ENCODE peak calls at places on chromosomes 7 and 10, in nine cellular contexts. E, B, C, Q, F, U, L, I and H are unnamed samples.

GRCh38 chr7:11060883-11061282 is 87.2 kb downstream of the PHF14 start:
- DNase-seq in I (no peak), B (no peak), F (no peak), U (no peak), L (no peak), C (peak), Q (no peak), E (no peak), H (no peak)

GRCh38 chr7:113209449-113210203 is 91.3 kb upstream of the SMIM30 start:
- DNase-seq in F (no peak), B (no peak), U (no peak), C (no peak), L (no peak), E (no peak), Q (no peak), I (no peak), H (no peak)

GRCh38 chr10:78777466-78778256 is 291.1 kb upstream of the ZMIZ1 start:
- DNase-seq in E (no peak), Q (no peak), L (no peak), U (no peak), C (no peak), B (no peak), I (peak), F (no peak), H (no peak)

GRCh38 chr7:47510192-47510591 is 71.7 kb downstream of the TNS3 start:
- DNase-seq in E (no peak), I (no peak), U (no peak), Q (no peak), L (no peak), B (no peak), C (no peak), F (no peak), H (no peak)

GRCh38 chr7:115631782-115632181 is 398.8 kb downstream of the TFEC start:
- DNase-seq in C (no peak), I (no peak), E (no peak), F (no peak), Q (no peak), L (no peak), B (no peak), U (no peak), H (no peak)

GRCh38 chr10:100825946-100826660 is 80.7 kb downstream of the PAX2 start:
- DNase-seq in B (no peak), F (peak), Q (no peak), C (no peak), L (no peak), E (no peak), U (no peak), I (no peak), H (peak)

GRCh38 chr7:74579800-74580685 is 77.5 kb upstream of the GTF2I start:
- DNase-seq in I (no peak), U (no peak), E (no peak), Q (no peak), C (no peak), L (no peak), B (no peak), F (no peak), H (no peak)

GRCh38 chr7:985915-986741 is 3.1 kb downstream of the CYP2W1 start:
- DNase-seq in I (no peak), Q (no peak), B (no peak), E (no peak), F (no peak), U (no peak), C (no peak), L (no peak), H (no peak)

GRCh38 chr10:128062331-128062730 is 63.9 kb downstream of the MKI67 start:
- DNase-seq in E (peak), C (peak), B (no peak), L (no peak), I (peak), F (peak), Q (peak), U (no peak), H (no peak)

GRCh38 chr10:49161411-49161997 is 26.7 kb downstream of the TMEM273 start:
- DNase-seq in C (peak), E (no peak), F (peak), B (no peak), L (no peak), U (no peak), Q (peak), I (no peak), H (no peak)

GRCh38 chr10:102033787-102034186 is 22.2 kb downstream of the ARMH3 start:
- DNase-seq in E (no peak), F (no peak), U (no peak), B (no peak), I (no peak), C (no peak), L (no peak), Q (no peak), H (no peak)

GRCh38 chr10:63586048-63586447 is 64.8 kb downstream of the REEP3 start:
- DNase-seq in C (no peak), E (no peak), I (no peak), B (no peak), Q (no peak), U (no peak), F (no peak), L (no peak), H (no peak)

GRCh38 chr10:23558361-23558799 is 119.5 kb downstream of the OTUD1 start:
- DNase-seq in C (no peak), U (no peak), B (no peak), F (no peak), Q (no peak), L (no peak), E (no peak), I (no peak), H (no peak)